ENCODE peak calls at places on chromosomes 3 and 15, in four cellular contexts. A is ovary, L is tibial artery, Z is stomach. G is an unnamed sample.

GRCh38 chr3:101646726-101647125 is 30.2 kb downstream of the ZBTB11 start:
- DNase-seq in A (no peak), L (no peak), Z (no peak), G (no peak)

GRCh38 chr3:117118604-117119003 is 409.0 kb downstream of the TUSC7 start:
- DNase-seq in A (no peak), L (no peak), Z (no peak), G (no peak)

GRCh38 chr3:141268281-141268680 is 36.7 kb downstream of the PXYLP1 start:
- DNase-seq in A (no peak), L (no peak), Z (no peak), G (no peak)

GRCh38 chr3:112320698-112321097 is 12.3 kb upstream of the CD200 start:
- DNase-seq in A (no peak), L (no peak), Z (no peak), G (no peak)

GRCh38 chr3:196292281-196292923 is 4.9 kb upstream of the PCYT1A start:
- DNase-seq in A (no peak), L (no peak), Z (no peak), G (no peak)

GRCh38 chr3:26078539-26078938 is 288.6 kb downstream of the OXSM start:
- DNase-seq in A (no peak), L (no peak), Z (no peak), G (no peak)

GRCh38 chr15:96107922-96108321 is 222.6 kb upstream of the NR2F2 start:
- DNase-seq in A (no peak), L (no peak), Z (no peak), G (no peak)

GRCh38 chr15:91855684-91856553 is 2.4 kb downstream of the SLCO3A1 start:
- DNase-seq in A (no peak), L (no peak), Z (peak; percentile 55), G (peak; percentile 73)

GRCh38 chr3:52524752-52525661 is 8.7 kb downstream of the NT5DC2 start:
- DNase-seq in A (peak; percentile 43), L (peak; percentile 92), Z (no peak), G (no peak)

GRCh38 chr15:83379574-83379973 is 67.6 kb upstream of the SH3GL3 start:
- DNase-seq in A (no peak), L (no peak), Z (no peak), G (no peak)

GRCh38 chr3:98763076-98763475 is at the start of gene ST3GAL6:
- DNase-seq in A (no peak), L (peak; percentile 69), Z (no peak), G (peak; percentile 17)

GRCh38 chr3:75272708-75273107 is 391.4 kb upstream of the FRG2C start:
- DNase-seq in A (no peak), L (no peak), Z (no peak), G (no peak)

GRCh38 chr3:174243194-174243593 is 615.9 kb upstream of the NAALADL2 start:
- DNase-seq in A (no peak), L (no peak), Z (no peak), G (no peak)

GRCh38 chr3:9503283-9503682 is 50.3 kb downstream of the LHFPL4 start:
- DNase-seq in A (peak; percentile 76), L (no peak), Z (peak; percentile 81), G (peak; percentile 66)

GRCh38 chr3:102741105-102741504 is 306.3 kb downstream of the ZPLD1 start:
- DNase-seq in A (no peak), L (no peak), Z (no peak), G (no peak)

GRCh38 chr3:98812851-98813374 is 49.8 kb downstream of the ST3GAL6 start:
- DNase-seq in A (no peak), L (no peak), Z (peak; percentile 53), G (no peak)

GRCh38 chr3:15630646-15631350 is 29.3 kb downstream of the BTD start:
- DNase-seq in A (no peak), L (no peak), Z (no peak), G (no peak)
- H3K27ac ChIP-seq in A (peak overlapping the region; percentile 51), L (peak overlapping the region; percentile 23), Z (peak overlapping the region; percentile 61), G (peak overlapping the region; percentile 61)

GRCh38 chr3:17747184-17747889 is 4.9 kb upstream of the TBC1D5 start:
- DNase-seq in A (no peak), L (no peak), Z (no peak), G (no peak)
- H3K27ac ChIP-seq in A (no peak overlapping the region), L (no peak overlapping the region), Z (no peak overlapping the region), G (no peak overlapping the region)

DNA sequence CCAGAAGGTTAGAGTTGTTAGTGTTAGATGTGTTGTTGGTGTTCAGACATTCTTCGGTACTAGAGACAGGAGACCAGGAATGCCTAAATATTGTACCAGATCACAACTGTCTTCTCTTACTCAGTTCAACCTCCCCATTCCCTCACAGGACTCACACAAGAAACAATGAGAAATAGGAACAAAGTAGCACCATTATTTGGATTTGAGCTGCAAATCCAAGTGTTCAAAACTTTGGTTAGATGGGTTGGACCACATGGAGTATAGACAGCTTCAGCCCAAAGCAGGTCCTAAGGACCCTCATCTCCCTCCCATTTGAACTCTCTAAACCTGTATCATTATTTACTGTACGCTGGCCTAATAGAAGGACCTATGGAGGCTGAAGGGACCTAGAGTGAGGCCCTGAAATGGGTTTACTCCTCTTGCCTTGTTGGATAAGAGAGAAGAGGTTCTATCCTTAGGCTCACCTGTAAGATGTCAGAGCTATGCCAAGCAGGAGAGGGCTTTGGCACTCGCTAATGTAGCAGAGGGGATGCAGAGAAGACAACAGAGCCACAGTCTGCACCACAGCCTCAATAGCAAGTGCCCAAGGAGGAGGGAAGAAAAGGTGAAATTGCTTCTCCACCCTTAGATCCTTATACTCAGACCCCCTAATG is 70.9 kb downstream of the FNDC3B start:
- DNase-seq in A (no peak), L (no peak), Z (no peak), G (no peak)
- H3K27ac ChIP-seq in A (no peak overlapping the region), L (no peak overlapping the region), Z (no peak overlapping the region), G (no peak overlapping the region)

GRCh38 chr3:20039765-20040475 is at the start of gene KAT2B:
- DNase-seq in A (peak; percentile 87), L (peak; percentile 89), Z (peak; percentile 73), G (peak; percentile 85)

GRCh38 chr3:20042331-20042730 is 2.1 kb downstream of the KAT2B start:
- DNase-seq in A (no peak), L (no peak), Z (no peak), G (no peak)

GRCh38 chr3:20039082-20039764 is 1.0 kb upstream of the KAT2B start:
- DNase-seq in A (no peak), L (no peak), Z (no peak), G (no peak)

GRCh38 chr3:20041197-20041780 is 1.0 kb downstream of the KAT2B start:
- DNase-seq in A (peak; percentile 74), L (peak; percentile 94), Z (peak; percentile 87), G (peak; percentile 91)

GRCh38 chr3:20040476-20041196 is 390 bp downstream of the KAT2B start:
- DNase-seq in A (peak; percentile 87), L (peak; percentile 90), Z (peak; percentile 75), G (peak; percentile 85)
- H3K27ac ChIP-seq in A (peak overlapping the region; percentile 99), L (peak overlapping the region; percentile 97), Z (peak overlapping the region; percentile 97), G (peak overlapping the region; percentile 100)

DNA sequence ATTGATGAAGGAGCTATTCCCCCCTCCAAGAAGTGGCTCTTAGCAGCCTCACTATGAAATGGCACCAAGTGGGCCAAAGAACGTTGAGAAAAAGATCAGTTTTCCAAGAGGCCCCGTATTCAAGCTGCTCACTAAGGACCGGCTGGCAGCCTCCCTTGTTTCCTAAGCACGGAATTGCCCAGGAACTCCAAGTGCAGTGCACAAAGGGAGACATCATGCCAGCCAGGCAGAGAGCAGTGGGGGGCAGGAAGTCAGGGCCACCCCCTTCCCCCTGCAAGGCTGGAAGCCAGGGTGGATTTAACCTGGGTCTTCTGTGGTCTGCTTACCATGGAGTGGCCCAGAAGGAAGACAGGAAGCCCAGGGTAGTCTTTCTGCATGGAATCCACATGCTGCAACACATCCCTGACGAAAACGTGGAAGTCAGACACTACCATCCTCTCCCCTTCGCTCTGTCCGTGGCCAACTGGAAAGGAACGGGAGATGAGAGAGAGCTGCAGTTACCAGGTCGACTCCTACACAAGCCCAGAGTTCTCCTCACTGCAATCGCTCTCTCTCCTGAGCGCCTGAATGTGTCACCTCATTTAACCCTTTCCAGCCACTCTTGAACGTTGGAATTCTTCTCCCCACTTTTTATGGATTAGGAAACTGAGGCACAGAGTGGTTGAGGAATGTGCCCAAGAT is 49.5 kb downstream of the ABTB1 start:
- DNase-seq in A (no peak), L (peak; percentile 59), Z (no peak), G (no peak)
- H3K27ac ChIP-seq in A (no peak overlapping the region), L (no peak overlapping the region), Z (peak overlapping the region; percentile 52), G (peak overlapping the region; percentile 58)

GRCh38 chr3:37836589-37836988 is 25.1 kb upstream of the CTDSPL start:
- DNase-seq in A (no peak), L (no peak), Z (no peak), G (no peak)
- H3K27ac ChIP-seq in A (no peak overlapping the region), L (no peak overlapping the region), Z (no peak overlapping the region), G (no peak overlapping the region)

GRCh38 chr15:66169625-66170024 is 83.9 kb downstream of the MEGF11 start:
- DNase-seq in A (no peak), L (no peak), Z (no peak), G (no peak)

GRCh38 chr15:66170716-66171115 is 82.8 kb downstream of the MEGF11 start:
- DNase-seq in A (no peak), L (no peak), Z (no peak), G (no peak)

GRCh38 chr15:66170042-66170441 is 83.5 kb downstream of the MEGF11 start:
- DNase-seq in A (no peak), L (no peak), Z (no peak), G (no peak)

GRCh38 chr15:66171891-66172290 is 81.7 kb downstream of the MEGF11 start:
- DNase-seq in A (no peak), L (no peak), Z (no peak), G (no peak)

GRCh38 chr15:66172339-66172980 is 81.1 kb downstream of the MEGF11 start:
- DNase-seq in A (no peak), L (no peak), Z (no peak), G (no peak)
- H3K27ac ChIP-seq in A (no peak overlapping the region), L (no peak overlapping the region), Z (no peak overlapping the region), G (no peak overlapping the region)

DNA sequence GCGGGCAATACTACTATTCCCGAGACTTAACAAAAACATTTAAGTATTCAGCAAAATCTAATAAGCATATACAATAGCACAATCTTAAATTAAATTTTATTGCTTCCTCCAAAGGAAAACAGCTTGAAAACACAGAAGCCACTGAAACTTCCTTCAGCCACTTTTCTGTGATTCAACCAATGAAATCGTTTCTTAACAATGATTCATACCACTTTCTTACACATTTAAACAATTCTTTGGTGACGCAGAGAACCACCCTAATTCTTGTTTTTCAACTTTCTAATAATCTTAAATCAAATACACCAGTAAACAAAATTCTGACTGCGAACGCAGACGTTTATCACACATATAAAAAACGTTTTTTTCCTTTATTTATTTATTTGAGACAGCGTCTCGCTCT is 4.1 kb downstream of the TJP1 start:
- DNase-seq in A (no peak), L (no peak), Z (no peak), G (no peak)
- H3K27ac ChIP-seq in A (no peak overlapping the region), L (no peak overlapping the region), Z (no peak overlapping the region), G (no peak overlapping the region)